ENCODE peak calls at places on chromosome 4, in four cellular contexts. J, G, V and O are unnamed samples.

GRCh38 chr4:88706574-88706973 is 8.9 kb upstream of the NAP1L5 start:
- DNase-seq in J (peak; percentile 64), G (peak; percentile 28), V (peak; percentile 69), O (peak; percentile 90)

GRCh38 chr4:152106113-152106763 is 345.4 kb upstream of the GATB start:
- DNase-seq in J (peak; percentile 93), G (no peak), V (peak; percentile 85), O (no peak)

GRCh38 chr4:150140774-150141400 is 62.6 kb downstream of the DCLK2 start:
- DNase-seq in J (peak; percentile 55), G (no peak), V (peak; percentile 55), O (no peak)

GRCh38 chr4:16443504-16444088 is 217.3 kb upstream of the TAPT1 start:
- DNase-seq in J (peak; percentile 17), G (peak; percentile 47), V (peak; percentile 74), O (peak; percentile 15)

GRCh38 chr4:56684320-56684719 is 3.2 kb upstream of the HOPX start:
- DNase-seq in J (peak; percentile 71), G (no peak), V (no peak), O (no peak)

GRCh38 chr4:55553442-55553841 is 6.7 kb upstream of the CLOCK start:
- DNase-seq in J (peak; percentile 67), G (no peak), V (peak; percentile 6), O (no peak)

GRCh38 chr4:159069922-159070321 is 33.0 kb upstream of the RAPGEF2 start:
- DNase-seq in J (no peak), G (no peak), V (peak; percentile 19), O (no peak)

GRCh38 chr4:164536829-164537228 is 217.1 kb upstream of the SMIM31 start:
- DNase-seq in J (peak; percentile 89), G (no peak), V (peak; percentile 27), O (no peak)

GRCh38 chr4:19095491-19096046 is 1074.0 kb upstream of the LCORL start:
- DNase-seq in J (no peak), G (no peak), V (no peak), O (no peak)

GRCh38 chr4:47032405-47033106 is 1.2 kb downstream of the GABRB1 start:
- DNase-seq in J (peak; percentile 29), G (peak; percentile 64), V (peak; percentile 87), O (peak; percentile 73)

GRCh38 chr4:165489786-165490185 is 111.0 kb downstream of the CPE start:
- DNase-seq in J (peak; percentile 46), G (no peak), V (no peak), O (no peak)